ENCODE peak calls at places on chromosome 5, in five cellular contexts. S is aorta, B is DND-41, X is heart right ventricle, J is GM23338. A is an unnamed sample.

GRCh38 chr5:72170101-72170500 is 62.8 kb downstream of the MAP1B start:
- DNase-seq in S (no peak), B (no peak), X (no peak), J (no peak), A (no peak)

GRCh38 chr5:95471922-95472321 is 80.8 kb downstream of the FAM81B start:
- DNase-seq in B (no peak), S (no peak), J (peak; percentile 17), X (no peak), A (no peak)

GRCh38 chr5:68048529-68048928 is 167.0 kb upstream of the PIK3R1 start:
- DNase-seq in S (no peak), X (no peak), B (no peak), J (no peak), A (no peak)

GRCh38 chr5:30959238-30959637 is 234.2 kb upstream of the CDH6 start:
- DNase-seq in B (no peak), S (no peak), X (no peak), J (no peak), A (no peak)

GRCh38 chr5:1799110-1799601 is 481 bp downstream of the MRPL36 start:
- DNase-seq in X (no peak), B (no peak), S (no peak), J (peak; percentile 46), A (peak; percentile 38)

GRCh38 chr5:76252437-76252836 is 150.6 kb upstream of the IQGAP2 start:
- DNase-seq in X (no peak), B (no peak), S (no peak), J (no peak), A (no peak)

GRCh38 chr5:66440202-66440680 is 156.0 kb upstream of the MAST4 start:
- DNase-seq in X (no peak), J (no peak), S (peak; percentile 54), B (no peak), A (no peak)

GRCh38 chr5:50727149-50727496 is 60.7 kb downstream of the PARP8 start:
- DNase-seq in X (no peak), S (peak; percentile 56), J (no peak), B (no peak), A (no peak)

GRCh38 chr5:160524827-160525226 is 103.2 kb downstream of the PTTG1 start:
- DNase-seq in B (no peak), J (no peak), S (no peak), X (no peak), A (no peak)

GRCh38 chr5:73981696-73982095 is 355.7 kb downstream of the ARHGEF28 start:
- DNase-seq in B (no peak), S (no peak), X (no peak), J (no peak), A (no peak)

GRCh38 chr5:28725001-28725400 is 1686.6 kb upstream of the CDH9 start:
- DNase-seq in B (no peak), J (no peak), X (no peak), S (no peak), A (no peak)

GRCh38 chr5:107467137-107467932 is 203.4 kb downstream of the EFNA5 start:
- DNase-seq in B (no peak), S (no peak), X (no peak), J (no peak), A (no peak)

GRCh38 chr5:56123531-56124243 is 109.4 kb downstream of the ANKRD55 start:
- DNase-seq in X (peak; percentile 37), J (peak; percentile 44), B (no peak), S (peak; percentile 60), A (no peak)

GRCh38 chr5:931570-932145 is 39.0 kb downstream of the TRIP13 start:
- DNase-seq in B (no peak), S (no peak), X (no peak), J (no peak), A (no peak)

GRCh38 chr5:56233230-56233629 is at the start of gene ANKRD55:
- DNase-seq in J (no peak), B (no peak), X (no peak), S (no peak), A (no peak)

GRCh38 chr5:123448017-123448617 is 24.9 kb upstream of the CEP120 start:
- DNase-seq in B (no peak), X (no peak), J (no peak), S (no peak), A (no peak)

GRCh38 chr5:80128129-80128528 is 93.0 kb downstream of the THBS4 start:
- DNase-seq in B (no peak), J (peak; percentile 53), X (no peak), S (no peak), A (no peak)

GRCh38 chr5:6134281-6134680 is 244.1 kb downstream of the MED10 start:
- DNase-seq in S (no peak), J (no peak), X (no peak), B (no peak), A (no peak)

GRCh38 chr5:21739096-21739495 is 1114.0 kb downstream of the CDH12 start:
- DNase-seq in S (no peak), B (no peak), X (no peak), J (no peak), A (no peak)

GRCh38 chr5:154771383-154771901 is 16.3 kb downstream of the LARP1 start:
- DNase-seq in B (no peak), J (peak; percentile 68), X (peak; percentile 33), S (no peak), A (no peak)

GRCh38 chr5:92519717-92520632 is 1061.0 kb downstream of the NR2F1-AS1 start:
- DNase-seq in J (no peak), B (no peak), X (no peak), S (no peak), A (no peak)

GRCh38 chr5:161685461-161685860 is at the start of gene GABRA6:
- DNase-seq in X (no peak), J (no peak), B (no peak), S (no peak), A (no peak)

GRCh38 chr5:151647320-151647861 is 39.3 kb downstream of the SPARC start:
- DNase-seq in J (no peak), X (no peak), B (no peak), S (no peak), A (no peak)

GRCh38 chr5:4019841-4020240 is 424.2 kb downstream of the IRX1 start:
- DNase-seq in J (no peak), S (no peak), X (no peak), B (no peak), A (no peak)

GRCh38 chr5:17222679-17223078 is 5.2 kb downstream of the BASP1 start:
- DNase-seq in J (peak; percentile 28), B (no peak), X (no peak), S (no peak), A (no peak)

GRCh38 chr5:54470677-54471076 is 15.2 kb downstream of the HSPB3 start:
- DNase-seq in B (no peak), S (no peak), X (no peak), J (no peak), A (no peak)

GRCh38 chr5:5826911-5827310 is 404.4 kb downstream of the ICE1 start:
- DNase-seq in S (no peak), X (no peak), B (no peak), J (no peak), A (no peak)

GRCh38 chr5:78362220-78362619 is 1.8 kb downstream of the SCAMP1 start:
- DNase-seq in B (no peak), J (no peak), S (no peak), X (no peak), A (no peak)

GRCh38 chr5:78373231-78373630 is 12.8 kb downstream of the SCAMP1 start:
- DNase-seq in J (peak; percentile 15), X (no peak), B (no peak), S (no peak), A (no peak)

GRCh38 chr5:78364005-78364404 is 3.6 kb downstream of the SCAMP1 start:
- DNase-seq in J (no peak), S (no peak), B (no peak), X (no peak), A (peak; percentile 34)

GRCh38 chr5:78369680-78370079 is 9.3 kb downstream of the SCAMP1 start:
- DNase-seq in B (no peak), J (no peak), S (no peak), X (no peak), A (no peak)

GRCh38 chr5:78367318-78367991 is 7.0 kb downstream of the SCAMP1 start:
- DNase-seq in J (peak; percentile 33), B (no peak), X (no peak), S (no peak), A (peak; percentile 43)
- H3K36me3 ChIP-seq in J (no peaks in the 10 kb centered on the region), B (no peaks in the 10 kb centered on the region), X (no peaks in the 10 kb centered on the region), S (no peaks in the 10 kb centered on the region), A (peaks cover 9% of the 10 kb centered on the region)

GRCh38 chr5:113271015-113271414 is 163.8 kb downstream of the TSSK1B start:
- DNase-seq in S (no peak), X (no peak), J (no peak), B (no peak), A (no peak)

GRCh38 chr5:113269023-113269997 is 165.5 kb downstream of the TSSK1B start:
- DNase-seq in S (no peak), J (no peak), X (no peak), B (no peak), A (no peak)

GRCh38 chr5:113271753-113272454 is 162.9 kb downstream of the TSSK1B start:
- DNase-seq in X (no peak), J (no peak), B (no peak), S (no peak), A (no peak)

GRCh38 chr5:113268232-113268631 is 166.6 kb downstream of the TSSK1B start:
- DNase-seq in B (no peak), J (no peak), S (no peak), X (no peak), A (no peak)

GRCh38 chr5:113270081-113270480 is 164.7 kb downstream of the TSSK1B start:
- DNase-seq in J (no peak), S (no peak), B (no peak), X (no peak), A (no peak)
- H3K4me1 ChIP-seq in J (peaks cover 75% of the 10 kb centered on the region), S (no peaks in the 10 kb centered on the region), B (peaks cover 6% of the 10 kb centered on the region), X (peaks cover 38% of the 10 kb centered on the region), A (no peaks in the 10 kb centered on the region)

GRCh38 chr5:177209610-177210009 is 76.0 kb downstream of the NSD1 start:
- DNase-seq in J (no peak), B (no peak), S (no peak), X (no peak), A (no peak)
- H3K36me3 ChIP-seq in J (peaks cover 74% of the 10 kb centered on the region), B (peaks cover 79% of the 10 kb centered on the region), S (peaks cover 9% of the 10 kb centered on the region), X (peaks cover 54% of the 10 kb centered on the region), A (peaks cover 89% of the 10 kb centered on the region)

GRCh38 chr5:39411985-39412384 is 12.8 kb downstream of the DAB2 start:
- DNase-seq in J (no peak), X (no peak), B (no peak), S (no peak), A (no peak)

GRCh38 chr5:39414429-39414828 is 10.4 kb downstream of the DAB2 start:
- DNase-seq in J (no peak), S (no peak), B (no peak), X (no peak), A (no peak)

GRCh38 chr5:39411051-39411450 is 13.7 kb downstream of the DAB2 start:
- DNase-seq in B (no peak), J (no peak), S (no peak), X (no peak), A (no peak)

GRCh38 chr5:39415186-39415585 is 9.6 kb downstream of the DAB2 start:
- DNase-seq in J (no peak), B (no peak), X (no peak), S (no peak), A (no peak)

DNA sequence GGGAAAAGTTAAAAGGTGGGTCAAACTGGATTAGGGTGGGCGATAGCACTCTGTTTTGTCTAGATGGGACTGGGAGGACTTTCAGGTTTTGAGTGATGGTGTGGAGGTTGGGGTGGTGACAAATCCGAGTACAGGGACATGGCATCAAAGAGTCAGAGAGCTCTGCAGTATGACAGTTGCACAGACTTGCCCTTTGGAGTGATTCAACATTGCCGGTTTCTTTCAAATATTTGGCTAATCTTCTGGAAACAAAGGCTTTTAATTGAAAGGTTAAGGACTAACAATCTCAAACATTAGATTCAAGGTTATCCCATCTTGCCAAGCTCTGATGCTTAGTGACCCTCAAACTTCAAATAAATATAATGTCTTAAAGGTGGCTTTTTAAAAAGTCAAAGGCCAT is 11.8 kb downstream of the DAB2 start:
- DNase-seq in B (no peak), J (no peak), X (no peak), S (no peak), A (no peak)
- H3K4me1 ChIP-seq in B (no peaks in the 10 kb centered on the region), J (peaks cover 34% of the 10 kb centered on the region), X (peaks cover 39% of the 10 kb centered on the region), S (peaks cover 2% of the 10 kb centered on the region), A (no peaks in the 10 kb centered on the region)

A was measured in OCI-LY7.